ENCODE peak calls at places on chromosome 1, in five cellular contexts. One of them, this sample, is unnamed.

GRCh38 chr1:178124115-178124514 is 30.2 kb downstream of the RASAL2 start:
- DNase-seq in heart right ventricle: no peak
- DNase-seq in non-pigmented ciliary epithelial cell: no peak
- DNase-seq in endodermal cell: peak; percentile 51
- DNase-seq in endothelial cell of umbilical vein: no peak
- DNase-seq in this sample: no peak

GRCh38 chr1:212669102-212669501 is 30.5 kb downstream of the BATF3 start:
- DNase-seq in heart right ventricle: no peak
- DNase-seq in non-pigmented ciliary epithelial cell: no peak
- DNase-seq in endodermal cell: peak; percentile 74
- DNase-seq in endothelial cell of umbilical vein: peak; percentile 49
- DNase-seq in this sample: no peak

GRCh38 chr1:156496211-156496761 is 4.3 kb downstream of the MEF2D start:
- DNase-seq in heart right ventricle: no peak
- DNase-seq in non-pigmented ciliary epithelial cell: no peak
- DNase-seq in endodermal cell: peak; percentile 46
- DNase-seq in endothelial cell of umbilical vein: no peak
- DNase-seq in this sample: no peak

GRCh38 chr1:58929667-58930325 is 145.9 kb upstream of the JUN start:
- DNase-seq in heart right ventricle: no peak
- DNase-seq in non-pigmented ciliary epithelial cell: no peak
- DNase-seq in endodermal cell: peak; percentile 29
- DNase-seq in endothelial cell of umbilical vein: no peak
- DNase-seq in this sample: no peak

GRCh38 chr1:192263436-192263835 is 53.4 kb upstream of the RGS21 start:
- DNase-seq in heart right ventricle: no peak
- DNase-seq in non-pigmented ciliary epithelial cell: peak; percentile 68
- DNase-seq in endodermal cell: no peak
- DNase-seq in endothelial cell of umbilical vein: peak; percentile 88
- DNase-seq in this sample: no peak

GRCh38 chr1:90394247-90394646 is 322.9 kb downstream of the BARHL2 start:
- DNase-seq in heart right ventricle: no peak
- DNase-seq in non-pigmented ciliary epithelial cell: no peak
- DNase-seq in endodermal cell: no peak
- DNase-seq in endothelial cell of umbilical vein: no peak
- DNase-seq in this sample: no peak

GRCh38 chr1:154971341-154971998 is 923 bp upstream of the SHC1 start:
- DNase-seq in heart right ventricle: no peak
- DNase-seq in non-pigmented ciliary epithelial cell: no peak
- DNase-seq in endodermal cell: no peak
- DNase-seq in endothelial cell of umbilical vein: no peak
- DNase-seq in this sample: no peak

GRCh38 chr1:244450597-244451538 is 841 bp downstream of the ADSS2 start:
- DNase-seq in heart right ventricle: peak; percentile 42
- DNase-seq in non-pigmented ciliary epithelial cell: no peak
- DNase-seq in endodermal cell: peak; percentile 68
- DNase-seq in endothelial cell of umbilical vein: peak; percentile 70
- DNase-seq in this sample: no peak

GRCh38 chr1:2990376-2991115 is 30.7 kb upstream of the ACTRT2 start:
- DNase-seq in heart right ventricle: no peak
- DNase-seq in non-pigmented ciliary epithelial cell: no peak
- DNase-seq in endodermal cell: no peak
- DNase-seq in endothelial cell of umbilical vein: no peak
- DNase-seq in this sample: no peak

GRCh38 chr1:222618880-222619321 is 1.0 kb downstream of the MIA3 start:
- DNase-seq in heart right ventricle: peak; percentile 8
- DNase-seq in non-pigmented ciliary epithelial cell: no peak
- DNase-seq in endodermal cell: peak; percentile 79
- DNase-seq in endothelial cell of umbilical vein: peak; percentile 30
- DNase-seq in this sample: peak; percentile 25

GRCh38 chr1:180841460-180841859 is 71.2 kb upstream of the KIAA1614 start:
- DNase-seq in heart right ventricle: no peak
- DNase-seq in non-pigmented ciliary epithelial cell: no peak
- DNase-seq in endodermal cell: no peak
- DNase-seq in endothelial cell of umbilical vein: no peak
- DNase-seq in this sample: no peak

GRCh38 chr1:26498894-26499293 is 26.7 kb downstream of the HMGN2 start:
- DNase-seq in heart right ventricle: no peak
- DNase-seq in non-pigmented ciliary epithelial cell: no peak
- DNase-seq in endodermal cell: no peak
- DNase-seq in endothelial cell of umbilical vein: no peak
- DNase-seq in this sample: no peak

GRCh38 chr1:155219592-155220031 is 11.1 kb downstream of the MTX1 start:
- DNase-seq in heart right ventricle: no peak
- DNase-seq in non-pigmented ciliary epithelial cell: no peak
- DNase-seq in endodermal cell: peak; percentile 74
- DNase-seq in endothelial cell of umbilical vein: no peak
- DNase-seq in this sample: peak; percentile 71

GRCh38 chr1:55481634-55482033 is 266.5 kb upstream of the USP24 start:
- DNase-seq in heart right ventricle: no peak
- DNase-seq in non-pigmented ciliary epithelial cell: no peak
- DNase-seq in endodermal cell: no peak
- DNase-seq in endothelial cell of umbilical vein: no peak
- DNase-seq in this sample: no peak

GRCh38 chr1:84073266-84073665 is 70.8 kb upstream of the PRKACB start:
- DNase-seq in heart right ventricle: no peak
- DNase-seq in non-pigmented ciliary epithelial cell: no peak
- DNase-seq in endodermal cell: no peak
- DNase-seq in endothelial cell of umbilical vein: no peak
- DNase-seq in this sample: no peak

GRCh38 chr1:207021876-207022596 is 10.5 kb downstream of the C1orf116 start:
- DNase-seq in heart right ventricle: no peak
- DNase-seq in non-pigmented ciliary epithelial cell: no peak
- DNase-seq in endodermal cell: no peak
- DNase-seq in endothelial cell of umbilical vein: no peak
- DNase-seq in this sample: no peak

GRCh38 chr1:43367026-43367903 is 546 bp downstream of the ELOVL1 start:
- DNase-seq in heart right ventricle: peak; percentile 17
- DNase-seq in non-pigmented ciliary epithelial cell: no peak
- DNase-seq in endodermal cell: no peak
- DNase-seq in endothelial cell of umbilical vein: peak; percentile 37
- DNase-seq in this sample: no peak

GRCh38 chr1:178450871-178451270 is 45.9 kb downstream of the CLEC20A start:
- DNase-seq in heart right ventricle: no peak
- DNase-seq in non-pigmented ciliary epithelial cell: no peak
- DNase-seq in endodermal cell: no peak
- DNase-seq in endothelial cell of umbilical vein: no peak
- DNase-seq in this sample: no peak

This sample was measured in putamen.